ENCODE peak calls at places on chromosomes 5 and 9, in seven cellular contexts. V is substantia nigra; D is heart left ventricle; X is pons; B is activated gamma-delta T cell treated with Interleukin-2 at 50 U/mL for 16 hours; H is activated T-helper 9 cell treated with anti-CD3 and anti-CD28 coated beads, Interleukin-2, amount 50 U/mL, for 16 hours; R is COR-L47. E is an unnamed sample.

GRCh38 chr5:38827525-38827924 is 18.3 kb upstream of the OSMR start:
- DNase-seq in V (no peak), D (no peak), X (no peak), B (no peak), H (no peak), R (no peak), E (no peak)

GRCh38 chr5:172455511-172456061 is 1.3 kb upstream of the SH3PXD2B start:
- DNase-seq in V (no peak), D (no peak), X (no peak), B (no peak), H (no peak), R (no peak), E (no peak)

GRCh38 chr5:170603578-170604565 is 100.1 kb downstream of the KCNIP1 start:
- DNase-seq in V (peak; percentile 33), D (peak; percentile 40), X (peak; percentile 42), B (peak; percentile 26), H (no peak), R (peak; percentile 52), E (peak; percentile 62)

GRCh38 chr9:30039712-30040111 is 2344.7 kb upstream of the ACO1 start:
- DNase-seq in V (no peak), D (no peak), X (no peak), B (no peak), H (no peak), R (peak; percentile 28), E (no peak)

GRCh38 chr9:13688990-13689600 is 409.6 kb upstream of the MPDZ start:
- DNase-seq in V (peak; percentile 3), D (no peak), X (peak; percentile 34), B (no peak), H (no peak), R (peak; percentile 38), E (no peak)

GRCh38 chr5:6736524-6737042 is 23.4 kb downstream of the TENT4A start:
- DNase-seq in V (no peak), D (no peak), X (no peak), B (no peak), H (no peak), R (no peak), E (no peak)

GRCh38 chr5:121164632-121165031 is 687.0 kb upstream of the FTMT start:
- DNase-seq in V (no peak), D (no peak), X (peak; percentile 6), B (no peak), H (no peak), R (no peak), E (peak; percentile 97)

GRCh38 chr9:113616716-113617496 is 153.4 kb downstream of the RGS3 start:
- DNase-seq in V (no peak), D (no peak), X (no peak), B (no peak), H (no peak), R (no peak), E (no peak)

GRCh38 chr5:53362521-53362941 is 117.9 kb upstream of the FST start:
- DNase-seq in V (no peak), D (no peak), X (no peak), B (no peak), H (no peak), R (no peak), E (no peak)

GRCh38 chr5:61318374-61318773 is 13.7 kb upstream of the ZSWIM6 start:
- DNase-seq in V (no peak), D (no peak), X (no peak), B (no peak), H (no peak), R (no peak), E (no peak)